ENCODE peak calls at places on chromosomes 2 and 18, in seven cellular contexts. Q is germinal center; V is foreskin keratinocyte; X is iPS DF 6.9; C is stimulated activated CD8-positive, alpha-beta memory T cell treated with anti-CD3 and anti-CD28 coated beads, Interleukin-15, amount 100 ng/mL, for 24 hours; G is activated naive CD4-positive, alpha-beta T cell; L is A549. P is an unnamed sample.

GRCh38 chr2:28695245-28695647 is 56.4 kb upstream of the PPP1CB start:
- DNase-seq in Q (no peak), V (no peak), X (no peak), C (no peak), G (no peak), L (no peak), P (peak)

GRCh38 chr2:96831679-96832078 is 12.1 kb downstream of the ANKRD23 start:
- DNase-seq in Q (no peak), V (no peak), X (no peak), C (no peak), G (no peak), L (no peak), P (no peak)

GRCh38 chr2:148416248-148416647 is 228.3 kb upstream of the EPC2 start:
- DNase-seq in Q (no peak), V (no peak), X (no peak), C (no peak), G (no peak), L (no peak), P (no peak)

GRCh38 chr2:132923787-132924186 is 253.8 kb upstream of the LYPD1 start:
- DNase-seq in Q (no peak), V (no peak), X (no peak), C (no peak), G (no peak), L (no peak), P (no peak)

GRCh38 chr18:79668203-79668602 is 11.4 kb upstream of the CTDP1 start:
- DNase-seq in Q (no peak), V (no peak), X (no peak), C (no peak), G (no peak), L (no peak), P (no peak)

GRCh38 chr18:3262234-3263171 is 570 bp downstream of the MYL12B start:
- DNase-seq in Q (peak), V (no peak), X (no peak), C (no peak), G (no peak), L (peak), P (no peak)

GRCh38 chr2:42105330-42106256 is 57.8 kb downstream of the PKDCC start:
- DNase-seq in Q (peak), V (no peak), X (no peak), C (no peak), G (peak), L (no peak), P (no peak)

GRCh38 chr2:7703523-7704144 is 786.4 kb downstream of the RNF144A start:
- DNase-seq in Q (peak), V (no peak), X (peak), C (no peak), G (no peak), L (no peak), P (no peak)

GRCh38 chr2:147782521-147782920 is 62.3 kb upstream of the ACVR2A start:
- DNase-seq in Q (no peak), V (no peak), X (no peak), C (no peak), G (no peak), L (no peak), P (no peak)

GRCh38 chr18:76977681-76978234 is 154.8 kb downstream of the MBP start:
- DNase-seq in Q (no peak), V (no peak), X (no peak), C (no peak), G (no peak), L (no peak), P (no peak)

GRCh38 chr18:48152549-48152948 is 222.1 kb upstream of the SMAD2 start:
- DNase-seq in Q (no peak), V (peak), X (no peak), C (no peak), G (no peak), L (no peak), P (no peak)

GRCh38 chr2:42973771-42974170 is 181.4 kb upstream of the HAAO start:
- DNase-seq in Q (no peak), V (no peak), X (no peak), C (no peak), G (no peak), L (no peak), P (no peak)

GRCh38 chr18:3526421-3527354 is 76.7 kb downstream of the TGIF1 start:
- DNase-seq in Q (no peak), V (no peak), X (no peak), C (no peak), G (no peak), L (no peak), P (no peak)

GRCh38 chr2:160209457-160209856 is 9.4 kb upstream of the ITGB6 start:
- DNase-seq in Q (no peak), V (peak), X (no peak), C (no peak), G (no peak), L (peak), P (no peak)

GRCh38 chr2:32061430-32061829 is 1.9 kb upstream of the SPAST start:
- DNase-seq in Q (no peak), V (no peak), X (no peak), C (no peak), G (no peak), L (no peak), P (no peak)

GRCh38 chr2:39380525-39381150 is 56.4 kb downstream of the MAP4K3 start:
- DNase-seq in Q (no peak), V (no peak), X (no peak), C (no peak), G (no peak), L (no peak), P (peak)

GRCh38 chr2:189836644-189837043 is 52.4 kb downstream of the PMS1 start:
- DNase-seq in Q (no peak), V (no peak), X (no peak), C (no peak), G (no peak), L (peak), P (no peak)

GRCh38 chr2:193467276-193467987 is 1272.7 kb upstream of the TMEFF2 start:
- DNase-seq in Q (no peak), V (no peak), X (no peak), C (no peak), G (no peak), L (no peak), P (no peak)